ENCODE peak calls at places on chromosomes 6 and 20, in eight cellular contexts. D is OCI-LY7; G is CD8-positive, alpha-beta T cell; T is small intestine; U is SJSA1; L is left ventricle myocardium inferior; O is AG04450; Q is suprapubic skin. R is an unnamed sample.

GRCh38 chr6:9062581-9062980 is 627.2 kb upstream of the SLC35B3 start:
- DNase-seq in O (no peak), U (no peak), L (no peak), T (no peak), G (no peak), D (no peak), Q (no peak), R (no peak)

GRCh38 chr6:35691027-35691824 is 2.5 kb upstream of the FKBP5 start:
- DNase-seq in U (no peak), T (peak; percentile 54), O (no peak), Q (peak; percentile 96), G (no peak), L (peak; percentile 89), D (no peak), R (peak; percentile 89)

GRCh38 chr6:141307309-141307998 is 825.3 kb upstream of the GJE1 start:
- DNase-seq in G (no peak), T (no peak), D (no peak), Q (no peak), O (no peak), L (no peak), U (no peak), R (no peak)

GRCh38 chr6:11744753-11745152 is 33.9 kb downstream of the ADTRP start:
- DNase-seq in O (peak; percentile 21), Q (peak; percentile 91), T (no peak), U (no peak), G (no peak), L (peak; percentile 45), D (no peak), R (peak; percentile 43)

GRCh38 chr6:42279144-42279781 is 61.6 kb upstream of the MRPS10 start:
- DNase-seq in Q (no peak), O (no peak), T (peak; percentile 94), L (no peak), G (no peak), U (no peak), D (peak; percentile 47), R (no peak)

GRCh38 chr6:34386316-34387137 is 5.9 kb downstream of the NUDT3 start:
- DNase-seq in O (peak; percentile 70), G (no peak), U (peak; percentile 80), D (no peak), Q (no peak), L (no peak), T (peak; percentile 24), R (no peak)

GRCh38 chr6:3478341-3478740 is 21.5 kb upstream of the SLC22A23 start:
- DNase-seq in O (no peak), T (no peak), Q (no peak), D (no peak), L (no peak), G (no peak), U (no peak), R (no peak)

GRCh38 chr6:139364302-139364981 is 10.0 kb downstream of the CITED2 start:
- DNase-seq in L (no peak), Q (no peak), T (peak; percentile 59), U (peak; percentile 43), D (peak; percentile 82), O (no peak), G (no peak), R (no peak)

GRCh38 chr20:54272901-54273488 is 65.1 kb downstream of the PFDN4 start:
- DNase-seq in Q (no peak), D (no peak), O (no peak), G (no peak), U (no peak), L (no peak), T (no peak), R (no peak)

GRCh38 chr6:28597924-28598323 is 72.2 kb downstream of the GPX5 start:
- DNase-seq in G (no peak), T (no peak), L (no peak), U (no peak), O (no peak), D (no peak), Q (no peak), R (no peak)

GRCh38 chr6:56238352-56238751 is 9.0 kb downstream of the COL21A1 start:
- DNase-seq in Q (no peak), L (no peak), T (no peak), D (no peak), G (no peak), U (no peak), O (no peak), R (no peak)

DNA sequence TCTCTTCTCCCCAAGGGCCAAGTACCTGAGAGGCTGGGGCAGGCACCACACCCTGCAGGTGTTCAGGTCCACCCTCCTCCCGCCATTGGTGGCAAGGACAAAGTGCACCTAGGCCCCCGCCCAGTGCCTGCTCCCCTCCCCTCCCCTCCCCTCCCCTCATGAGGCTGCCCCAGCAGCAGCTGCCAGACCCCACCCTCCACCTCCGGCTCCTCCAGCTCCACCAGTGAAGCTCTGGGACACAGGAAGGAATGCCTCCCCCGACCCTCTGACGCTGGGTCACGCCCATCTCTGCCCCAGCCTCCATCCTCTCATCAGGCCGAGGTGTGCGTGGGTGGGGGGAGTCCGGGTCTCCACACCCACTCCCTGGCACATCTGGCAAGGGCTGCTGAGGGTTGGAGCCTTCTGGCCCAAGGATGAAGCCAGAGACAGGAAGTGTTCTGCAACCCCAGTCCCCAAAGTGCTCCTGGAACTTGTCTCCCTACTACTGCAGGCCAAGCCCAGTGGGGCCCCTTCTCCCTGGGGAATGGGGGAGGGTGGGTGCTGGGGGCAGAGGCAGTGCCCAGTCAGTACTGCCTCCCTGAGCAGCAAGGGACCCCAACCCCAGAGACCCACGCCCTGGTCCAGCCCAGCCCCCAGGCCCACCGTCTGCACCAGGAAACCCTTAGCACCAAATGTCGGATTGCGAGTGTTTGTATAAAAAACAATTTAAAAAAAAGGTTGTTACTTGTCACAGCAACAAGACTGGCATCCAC is 1.6 kb upstream of the UCKL1 start:
- DNase-seq in T (peak; percentile 92), G (no peak), L (no peak), U (no peak), D (peak; percentile 49), O (no peak), Q (peak; percentile 77), R (peak; percentile 71)
- H3K4me3 ChIP-seq in T (peak overlapping the region; percentile 49), G (peak overlapping the region; percentile 44), L (peak overlapping the region; percentile 93), U (no peak overlapping the region), D (peak overlapping the region; percentile 70), O (no peak overlapping the region), Q (peak overlapping the region; percentile 82), R (peak overlapping the region; percentile 87)

DNA sequence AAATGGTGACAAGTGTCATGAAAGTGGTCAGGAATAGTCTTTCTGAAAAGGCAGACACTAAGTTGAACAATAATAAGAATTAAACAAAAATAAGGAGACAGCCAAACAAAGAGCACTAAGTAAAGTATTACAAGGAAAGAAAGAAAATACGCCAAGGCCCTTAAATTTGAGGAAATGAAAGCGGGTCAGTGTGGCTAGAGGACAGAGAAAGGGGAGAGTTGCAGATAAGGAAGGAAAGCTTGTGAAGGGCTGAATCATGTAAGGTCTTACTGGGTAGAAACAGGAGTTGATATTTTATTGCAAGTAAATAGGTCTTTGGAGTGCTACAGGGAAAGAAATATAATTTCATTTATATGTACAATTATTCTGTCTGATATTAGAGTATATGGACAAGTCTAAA is 732.1 kb downstream of the EPHA7 start:
- DNase-seq in D (peak; percentile 49), Q (no peak), T (no peak), O (no peak), L (no peak), G (no peak), U (no peak), R (no peak)
- H3K27ac ChIP-seq in D (no peak overlapping the region), Q (no peak overlapping the region), T (no peak overlapping the region), O (no peak overlapping the region), L (no peak overlapping the region), G (no peak overlapping the region), U (no peak overlapping the region), R (no peak overlapping the region)

GRCh38 chr6:158041370-158041769 is 59.7 kb downstream of the SYNJ2 start:
- DNase-seq in U (peak; percentile 59), Q (peak; percentile 40), O (no peak), G (no peak), D (no peak), L (peak; percentile 12), T (no peak), R (no peak)
- H3K4me3 ChIP-seq in U (no peak overlapping the region), Q (no peak overlapping the region), O (no peak overlapping the region), G (no peak overlapping the region), D (no peak overlapping the region), L (no peak overlapping the region), T (no peak overlapping the region), R (no peak overlapping the region)

DNA sequence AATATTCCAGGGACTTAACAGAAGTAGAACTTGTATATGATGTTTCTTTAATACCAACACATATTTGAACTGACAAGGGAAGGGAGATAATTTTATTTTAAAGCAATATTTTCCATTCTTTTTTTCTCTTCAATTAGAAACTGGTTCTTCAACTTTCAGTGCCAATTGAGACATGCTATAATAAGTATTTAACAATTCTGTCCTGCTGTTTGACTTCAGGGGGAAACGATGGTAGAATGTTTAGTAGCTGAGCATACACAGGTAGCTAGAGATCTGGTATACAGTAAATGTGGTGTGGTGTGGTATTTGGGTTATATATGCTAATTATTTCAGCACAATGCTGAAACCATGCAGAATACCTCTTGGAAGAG is 156.9 kb downstream of the ARID1B start:
- DNase-seq in O (no peak), T (peak; percentile 15), L (no peak), G (no peak), U (no peak), D (no peak), Q (no peak), R (no peak)
- H3K27ac ChIP-seq in O (no peak overlapping the region), T (no peak overlapping the region), L (peak overlapping the region; percentile 73), G (no peak overlapping the region), U (no peak overlapping the region), D (no peak overlapping the region), Q (peak overlapping the region; percentile 73), R (peak overlapping the region; percentile 68)